ENCODE peak calls at places on chromosome 14, in five cellular contexts. K is mesenchymal stem cell, N is HepG2, S is hepatocyte, C is IMR-90. U is an unnamed sample. For H3K9me3, the result is how much of the 10 kb centered on the place peaks cover.

GRCh38 chr14:88613552-88614010 is 50.7 kb downstream of the ZC3H14 start:
- DNase-seq in N (peak), K (peak), S (peak), C (peak), U (no peak)

GRCh38 chr14:33315721-33316120 is 377.0 kb downstream of the NPAS3 start:
- DNase-seq in N (no peak), K (no peak), C (no peak), S (no peak), U (no peak)

GRCh38 chr14:69320581-69321365 is 60.8 kb downstream of the GALNT16 start:
- DNase-seq in C (no peak), N (no peak), K (no peak), S (no peak), U (no peak)

GRCh38 chr14:103871596-103872480 is 24.5 kb upstream of the PPP1R13B start:
- DNase-seq in C (no peak), S (peak), K (no peak), N (no peak), U (peak)

GRCh38 chr14:35991356-35991755 is 165.2 kb downstream of the BRMS1L start:
- DNase-seq in N (no peak), K (no peak), C (no peak), S (no peak), U (no peak)

GRCh38 chr14:27391331-27391730 is 793.5 kb upstream of the NOVA1 start:
- DNase-seq in K (peak), N (no peak), C (no peak), S (no peak), U (no peak)

GRCh38 chr14:62179367-62180018 is 417.3 kb downstream of the SNAPC1 start:
- DNase-seq in S (peak), C (peak), N (peak), K (peak), U (peak)

GRCh38 chr14:96042218-96042930 is 3.2 kb downstream of the C14orf132 start:
- DNase-seq in K (peak), C (peak), S (peak), N (no peak), U (no peak)

GRCh38 chr14:104994988-104995387 is 9.4 kb downstream of the CLBA1 start:
- DNase-seq in S (no peak), N (no peak), C (no peak), K (no peak), U (no peak)

GRCh38 chr14:65594153-65594881 is 181.8 kb downstream of the FUT8 start:
- DNase-seq in C (no peak), N (peak), K (peak), S (peak), U (no peak)

GRCh38 chr14:54650331-54651017 is 83.5 kb downstream of the SAMD4A start:
- DNase-seq in S (no peak), C (peak), K (peak), N (peak), U (no peak)

GRCh38 chr14:73758392-73759182 is 44.4 kb upstream of the PNMA1 start:
- DNase-seq in C (peak), S (peak), N (peak), K (peak), U (peak)

GRCh38 chr14:66038214-66038977 is 447.8 kb upstream of the CCDC196 start:
- DNase-seq in N (peak), K (peak), S (peak), C (peak), U (no peak)

GRCh38 chr14:26867171-26867757 is 269.4 kb upstream of the NOVA1 start:
- DNase-seq in C (no peak), S (peak), K (no peak), N (no peak), U (no peak)

GRCh38 chr14:39369029-39369428 is 63.2 kb downstream of the FBXO33 start:
- DNase-seq in K (no peak), N (no peak), S (no peak), C (no peak), U (no peak)

GRCh38 chr14:70782361-70782760 is 27.0 kb downstream of the MAP3K9 start:
- DNase-seq in C (peak), S (no peak), N (no peak), K (peak), U (no peak)

GRCh38 chr14:24262821-24263733 is at the start of gene TGM1:
- DNase-seq in N (no peak), S (no peak), K (no peak), C (no peak), U (no peak)

GRCh38 chr14:24260780-24261157 is 2.2 kb downstream of the TGM1 start:
- DNase-seq in N (no peak), S (no peak), C (no peak), K (no peak), U (no peak)

GRCh38 chr14:24261256-24261968 is 1.6 kb downstream of the TGM1 start:
- DNase-seq in C (no peak), S (no peak), N (no peak), K (no peak), U (no peak)

GRCh38 chr14:24260026-24260779 is 2.8 kb downstream of the TGM1 start:
- DNase-seq in K (no peak), N (no peak), S (no peak), C (no peak), U (no peak)

GRCh38 chr14:24261969-24262327 is 1.0 kb downstream of the TGM1 start:
- DNase-seq in K (no peak), C (no peak), S (no peak), N (no peak), U (no peak)
- H3K9me3 ChIP-seq in K (under half), C (under half), S (under half), N (under half), U (under half)

GRCh38 chr14:100816286-100816949 is 9.5 kb upstream of the MEG3 start:
- DNase-seq in K (no peak), N (peak), C (no peak), S (peak), U (no peak)
- H2AFZ ChIP-seq in K (no peak), N (no peak), C (peak), S (no peak), U (no peak)

GRCh38 chr14:51883232-51883631 is 22.8 kb downstream of the GNG2 start:
- DNase-seq in C (no peak), K (no peak), N (no peak), S (no peak), U (no peak)

GRCh38 chr14:51884086-51884927 is 23.9 kb downstream of the GNG2 start:
- DNase-seq in S (no peak), C (peak), N (no peak), K (peak), U (no peak)

GRCh38 chr14:51877807-51878206 is 17.4 kb downstream of the GNG2 start:
- DNase-seq in S (no peak), N (no peak), C (no peak), K (no peak), U (no peak)

GRCh38 chr14:51880810-51881580 is 20.6 kb downstream of the GNG2 start:
- DNase-seq in S (no peak), K (peak), C (no peak), N (no peak), U (no peak)

DNA sequence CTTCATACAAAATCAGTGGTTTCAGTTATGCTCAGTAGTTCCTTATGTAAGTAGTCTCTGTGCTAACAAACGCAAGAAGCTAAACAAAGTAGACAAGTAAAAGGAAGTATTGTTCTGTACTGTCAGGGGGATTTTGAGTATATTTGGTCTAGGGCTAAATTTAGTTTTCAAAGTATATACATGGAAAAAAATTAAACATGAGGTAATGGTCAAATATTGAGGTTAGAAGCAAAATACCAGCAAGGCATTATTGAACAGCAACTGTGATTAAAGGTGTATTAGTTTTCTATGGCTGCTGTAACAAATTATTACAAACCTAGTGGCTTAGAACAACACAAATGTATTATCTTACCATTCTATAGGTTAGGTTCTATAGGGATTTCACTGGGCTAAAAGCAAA is 18.8 kb downstream of the GNG2 start:
- DNase-seq in K (no peak), N (peak), C (no peak), S (no peak), U (no peak)
- H3K27ac ChIP-seq in K (no peak), N (no peak), C (no peak), S (no peak), U (no peak)

DNA sequence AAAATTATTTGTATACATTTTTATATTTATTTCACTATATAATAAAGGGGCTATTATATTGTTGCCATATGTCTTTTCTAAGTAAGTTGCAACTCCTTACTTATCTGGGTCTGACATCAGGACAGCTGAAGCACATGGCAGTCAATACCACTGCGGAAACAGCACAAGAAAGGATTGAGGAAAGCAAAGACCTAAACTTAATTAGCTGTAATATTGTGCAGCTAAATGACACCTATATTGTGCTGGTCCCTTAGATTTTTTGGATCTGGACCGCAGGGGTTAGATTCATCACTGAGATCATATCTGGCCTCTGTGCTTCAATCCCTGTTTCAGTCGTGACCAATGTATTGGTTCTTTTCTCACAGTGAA is 359.6 kb upstream of the DIO2 start:
- DNase-seq in N (no peak), C (no peak), K (no peak), S (no peak), U (no peak)
- H3K9me3 ChIP-seq in N (under half), C (under half), K (under half), S (under half), U (under half)